ENCODE peak calls at places on chromosome 10, in six cellular contexts. B, Y, G, E, Q and K are unnamed samples.

GRCh38 chr10:128280271-128280670 is 154.0 kb upstream of the MKI67 start:
- DNase-seq in Y (no peak), E (no peak), Q (no peak), G (no peak), B (no peak), K (no peak)

GRCh38 chr10:77160679-77161078 is 476.9 kb downstream of the KCNMA1 start:
- DNase-seq in G (no peak), E (no peak), Q (no peak), Y (no peak), B (no peak), K (peak)

GRCh38 chr10:130353928-130354327 is 217.7 kb downstream of the GLRX3 start:
- DNase-seq in Y (no peak), E (no peak), B (no peak), Q (no peak), G (no peak), K (no peak)

GRCh38 chr10:17454181-17454800 is at the start of gene ST8SIA6:
- DNase-seq in E (no peak), B (peak), G (peak), Q (no peak), Y (peak), K (peak)

GRCh38 chr10:121683803-121684202 is 85.6 kb upstream of the FGFR2 start:
- DNase-seq in Q (no peak), E (no peak), G (no peak), Y (no peak), B (peak), K (no peak)

GRCh38 chr10:15348579-15348978 is 22.5 kb downstream of the FAM171A1 start:
- DNase-seq in G (no peak), Q (no peak), E (no peak), Y (no peak), B (no peak), K (no peak)

GRCh38 chr10:97916586-97916985 is 66.9 kb downstream of the GOLGA7B start:
- DNase-seq in G (no peak), Y (peak), E (no peak), B (no peak), Q (no peak), K (no peak)

GRCh38 chr10:86594535-86594934 is 59.8 kb upstream of the OPN4 start:
- DNase-seq in G (peak), Q (no peak), E (no peak), B (no peak), Y (no peak), K (peak)

GRCh38 chr10:100998991-100999741 is 442 bp upstream of the LZTS2 start:
- DNase-seq in B (peak), Q (peak), G (peak), Y (peak), E (no peak), K (peak)

GRCh38 chr10:48523212-48523819 is 81.6 kb downstream of the ARHGAP22 start:
- DNase-seq in G (no peak), B (peak), Q (peak), E (peak), Y (no peak), K (no peak)

GRCh38 chr10:116689744-116690143 is 52.6 kb downstream of the HSPA12A start:
- DNase-seq in B (no peak), Q (no peak), Y (no peak), G (no peak), E (no peak), K (no peak)

GRCh38 chr10:34864156-34865075 is 49.3 kb upstream of the PARD3 start:
- DNase-seq in Y (no peak), G (no peak), B (no peak), Q (no peak), E (no peak), K (no peak)

GRCh38 chr10:11522821-11523245 is 88.6 kb downstream of the USP6NL start:
- DNase-seq in G (no peak), E (no peak), Q (no peak), B (no peak), Y (no peak), K (no peak)

GRCh38 chr10:127890935-127891334 is 1.8 kb downstream of the CLRN3 start:
- DNase-seq in B (no peak), Y (no peak), Q (no peak), E (no peak), G (no peak), K (no peak)

GRCh38 chr10:104049497-104050250 is 36.0 kb downstream of the COL17A1 start:
- DNase-seq in Y (no peak), Q (no peak), B (no peak), E (no peak), G (no peak), K (peak)

GRCh38 chr10:131685576-131685975 is 215.2 kb upstream of the PPP2R2D start:
- DNase-seq in E (no peak), G (no peak), Q (no peak), Y (no peak), B (no peak), K (no peak)

GRCh38 chr10:33799944-33800323 is 465.5 kb upstream of the NRP1 start:
- DNase-seq in Q (no peak), Y (no peak), B (no peak), E (no peak), G (no peak), K (no peak)

GRCh38 chr10:35462491-35462934 is 126.2 kb downstream of the CCNY start:
- DNase-seq in E (no peak), Q (no peak), G (no peak), B (peak), Y (no peak), K (no peak)

GRCh38 chr10:80204801-80205477 is 398 bp downstream of the ANXA11 start:
- DNase-seq in G (no peak), E (no peak), Y (no peak), Q (peak), B (no peak), K (no peak)

GRCh38 chr10:117221156-117221711 is 19.7 kb upstream of the SLC18A2 start:
- DNase-seq in B (no peak), Y (no peak), Q (no peak), E (no peak), G (no peak), K (peak)

GRCh38 chr10:76329891-76330575 is 898.6 kb downstream of the LRMDA start:
- DNase-seq in B (no peak), E (no peak), Y (no peak), Q (no peak), G (no peak), K (peak)

GRCh38 chr10:113382691-113383090 is 170.2 kb upstream of the HABP2 start:
- DNase-seq in G (no peak), Q (no peak), E (no peak), Y (no peak), B (no peak), K (no peak)

GRCh38 chr10:52283174-52283573 is 30.9 kb upstream of the DKK1 start:
- DNase-seq in E (no peak), Y (no peak), G (no peak), B (no peak), Q (no peak), K (peak)

GRCh38 chr10:59176241-59177030 is at the start of gene PHYHIPL:
- DNase-seq in B (peak), E (no peak), G (no peak), Q (no peak), Y (peak), K (peak)

GRCh38 chr10:59177862-59178235 is 1.4 kb downstream of the PHYHIPL start:
- DNase-seq in B (no peak), G (no peak), Q (no peak), E (no peak), Y (no peak), K (no peak)

GRCh38 chr10:59177031-59177861 is 803 bp downstream of the PHYHIPL start:
- DNase-seq in B (peak), Q (peak), Y (peak), G (no peak), E (no peak), K (peak)

GRCh38 chr10:59173414-59173813 is 3.0 kb upstream of the PHYHIPL start:
- DNase-seq in Y (peak), G (no peak), Q (no peak), B (no peak), E (no peak), K (peak)

DNA sequence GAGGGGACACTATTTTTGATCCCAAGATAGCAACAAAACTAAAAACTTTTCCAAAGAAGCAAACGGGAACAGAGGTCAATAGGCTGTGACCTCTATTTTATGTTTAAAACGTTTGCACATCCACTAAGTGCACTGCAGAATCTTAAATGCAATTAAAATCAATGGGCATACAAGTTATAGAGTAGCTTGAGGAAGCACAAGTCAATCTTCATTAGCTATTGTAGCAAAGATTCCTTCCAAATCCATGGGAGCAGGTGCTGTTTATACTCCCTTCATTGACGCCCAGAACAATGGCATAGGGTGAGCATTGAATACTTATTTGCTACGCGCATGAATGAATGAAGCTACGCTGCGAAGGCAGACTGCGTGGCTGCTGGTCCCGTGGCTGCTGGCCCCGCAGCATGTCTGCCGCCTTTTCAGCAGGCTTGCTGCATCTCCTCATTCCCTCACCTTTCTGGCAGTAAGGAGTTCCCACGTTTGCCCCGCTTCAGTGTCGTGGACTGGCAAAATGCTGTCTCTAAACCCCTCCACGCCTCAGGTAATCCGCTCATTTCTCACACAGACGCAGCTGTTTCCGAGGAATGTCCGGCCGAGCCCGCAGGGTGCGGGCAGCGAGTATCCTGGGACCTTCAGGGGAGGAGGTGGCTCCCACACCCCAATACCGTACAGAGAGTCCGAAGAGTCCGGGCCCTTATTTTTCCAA is 754 bp upstream of the PHYHIPL start:
- DNase-seq in E (no peak), B (peak), G (no peak), Y (peak), Q (no peak), K (peak)
- H3K4me3 ChIP-seq in E (peak), B (peak), G (no peak), Y (peak), Q (no peak), K (peak)

GRCh38 chr10:26432938-26433337 is 5.2 kb upstream of the APBB1IP start:
- DNase-seq in E (no peak), Y (no peak), G (no peak), Q (no peak), B (no peak), K (no peak)

GRCh38 chr10:26435852-26436251 is 2.3 kb upstream of the APBB1IP start:
- DNase-seq in G (no peak), E (no peak), Q (no peak), Y (no peak), B (no peak), K (no peak)

GRCh38 chr10:26430641-26431163 is 7.4 kb upstream of the APBB1IP start:
- DNase-seq in G (no peak), Q (no peak), Y (no peak), B (no peak), E (no peak), K (no peak)
- H3K4me3 ChIP-seq in G (no peak), Q (no peak), Y (no peak), B (no peak), E (no peak), K (no peak)

GRCh38 chr10:124741281-124741921 is 2.8 kb downstream of the FAM53B start:
- DNase-seq in G (peak), B (peak), Y (peak), E (peak), Q (peak), K (peak)
- H3K4me3 ChIP-seq in G (peak), B (no peak), Y (no peak), E (peak), Q (no peak), K (peak)

GRCh38 chr10:50511512-50512213 is 112.1 kb downstream of the SGMS1 start:
- DNase-seq in E (no peak), Y (no peak), B (no peak), G (no peak), Q (no peak), K (peak)

GRCh38 chr10:50512214-50512595 is 111.6 kb downstream of the SGMS1 start:
- DNase-seq in Y (no peak), E (no peak), Q (no peak), B (no peak), G (no peak), K (no peak)

GRCh38 chr10:50510517-50511473 is 113.0 kb downstream of the SGMS1 start:
- DNase-seq in G (no peak), Y (no peak), B (no peak), E (no peak), Q (no peak), K (no peak)

GRCh38 chr10:50513956-50514355 is 109.8 kb downstream of the SGMS1 start:
- DNase-seq in B (no peak), Y (no peak), G (no peak), Q (no peak), E (no peak), K (no peak)

GRCh38 chr10:50512743-50513416 is 110.9 kb downstream of the SGMS1 start:
- DNase-seq in B (no peak), G (no peak), Y (no peak), Q (no peak), E (no peak), K (no peak)
- H3K4me3 ChIP-seq in B (no peak), G (peak), Y (no peak), Q (no peak), E (no peak), K (no peak)

GRCh38 chr10:96270564-96270963 is 805 bp downstream of the BLNK start:
- DNase-seq in E (no peak), G (no peak), B (no peak), Y (no peak), Q (no peak), K (no peak)
- H3K4me3 ChIP-seq in E (peak), G (no peak), B (no peak), Y (peak), Q (no peak), K (peak)